ENCODE peak calls at places on chromosomes 1 and 21, in ten cellular contexts. G is A549, N is H54, R is stomach, I is K562, K is NB4, P is heart left ventricle, W is right lobe of liver, Q is endothelial cell of umbilical vein, Z is IMR-90. O is an unnamed sample.

GRCh38 chr1:17307946-17308345 is at the start of gene PADI4:
- DNase-seq in G (no peak), N (peak; percentile 15), R (no peak), I (peak; percentile 82), K (peak; percentile 75), P (no peak), W (no peak), Q (no peak), Z (no peak), O (peak; percentile 90)

GRCh38 chr1:198496216-198497143 is 44.0 kb downstream of the ATP6V1G3 start:
- DNase-seq in G (no peak), N (no peak), R (no peak), I (no peak), K (no peak), P (no peak), W (no peak), Q (peak; percentile 2), Z (peak; percentile 81), O (no peak)

GRCh38 chr1:160258177-160258798 is 4.1 kb downstream of the DCAF8 start:
- DNase-seq in G (no peak), N (no peak), R (no peak), I (no peak), K (no peak), P (no peak), W (no peak), Q (no peak), Z (no peak), O (no peak)

GRCh38 chr1:16212251-16212961 is at the start of gene ARHGEF19:
- DNase-seq in G (no peak), N (no peak), R (peak; percentile 80), I (no peak), K (no peak), P (no peak), W (peak; percentile 43), Q (no peak), Z (no peak), O (no peak)

GRCh38 chr1:91793877-91794276 is 92.1 kb downstream of the TGFBR3 start:
- DNase-seq in G (no peak), N (no peak), R (no peak), I (no peak), K (no peak), P (no peak), W (no peak), Q (no peak), Z (no peak), O (no peak)

GRCh38 chr1:24152631-24153494 is 9.9 kb upstream of the IL22RA1 start:
- DNase-seq in G (no peak), N (no peak), R (no peak), I (no peak), K (no peak), P (no peak), W (peak; percentile 40), Q (no peak), Z (no peak), O (no peak)

GRCh38 chr1:151143057-151143435 is 3.4 kb downstream of the SEMA6C start:
- DNase-seq in G (no peak), N (no peak), R (no peak), I (peak; percentile 46), K (no peak), P (no peak), W (no peak), Q (no peak), Z (no peak), O (no peak)

GRCh38 chr1:226457307-226457712 is 49.4 kb upstream of the PARP1 start:
- DNase-seq in G (peak; percentile 9), N (no peak), R (no peak), I (peak; percentile 38), K (peak; percentile 48), P (no peak), W (no peak), Q (peak; percentile 16), Z (no peak), O (peak; percentile 75)

GRCh38 chr1:90719321-90720136 is 2.4 kb upstream of the BARHL2 start:
- DNase-seq in G (no peak), N (no peak), R (no peak), I (no peak), K (no peak), P (no peak), W (no peak), Q (no peak), Z (no peak), O (no peak)

GRCh38 chr1:32361674-32362473 is 411 bp downstream of the FAM229A start:
- DNase-seq in G (no peak), N (no peak), R (peak; percentile 49), I (no peak), K (no peak), P (peak; percentile 79), W (peak; percentile 67), Q (peak; percentile 41), Z (no peak), O (peak; percentile 83)
- TF ChIP-seq POLR2A in G (no peak), N (no peak), R (no peak), I (no peak), K (no peak), P (no peak), W (no peak), Q (peak; percentile 60), Z (no peak), O (no peak)

GRCh38 chr21:41582866-41583265 is 74.9 kb upstream of the TMPRSS2 start:
- DNase-seq in G (no peak), N (no peak), R (peak; percentile 23), I (no peak), K (no peak), P (no peak), W (no peak), Q (no peak), Z (no peak), O (no peak)

GRCh38 chr21:41579692-41580091 is 71.7 kb upstream of the TMPRSS2 start:
- DNase-seq in G (no peak), N (no peak), R (no peak), I (no peak), K (no peak), P (no peak), W (no peak), Q (no peak), Z (no peak), O (no peak)

GRCh38 chr21:41582298-41582840 is 74.4 kb upstream of the TMPRSS2 start:
- DNase-seq in G (no peak), N (no peak), R (peak; percentile 23), I (no peak), K (no peak), P (no peak), W (no peak), Q (no peak), Z (no peak), O (no peak)

GRCh38 chr21:41581592-41582228 is 73.8 kb upstream of the TMPRSS2 start:
- DNase-seq in G (no peak), N (no peak), R (peak; percentile 24), I (no peak), K (no peak), P (no peak), W (no peak), Q (no peak), Z (no peak), O (no peak)

GRCh38 chr21:41580758-41581554 is 73.0 kb upstream of the TMPRSS2 start:
- DNase-seq in G (no peak), N (no peak), R (peak; percentile 25), I (no peak), K (no peak), P (no peak), W (no peak), Q (no peak), Z (no peak), O (no peak)
- TF ChIP-seq POLR2A in G (no peak), N (no peak), R (no peak), I (no peak), K (no peak), P (no peak), W (no peak), Q (no peak), Z (no peak), O (no peak)

GRCh38 chr1:183023146-183023600 is at the start of gene LAMC1:
- DNase-seq in G (peak; percentile 88), N (peak; percentile 72), R (peak; percentile 61), I (peak; percentile 63), K (peak; percentile 89), P (peak; percentile 87), W (peak; percentile 66), Q (peak; percentile 80), Z (peak; percentile 80), O (peak; percentile 87)

GRCh38 chr1:183023601-183024351 is 556 bp downstream of the LAMC1 start:
- DNase-seq in G (peak; percentile 86), N (peak; percentile 31), R (peak; percentile 85), I (peak; percentile 32), K (peak; percentile 74), P (peak; percentile 80), W (peak; percentile 89), Q (peak; percentile 78), Z (peak; percentile 47), O (peak; percentile 91)

GRCh38 chr1:183021405-183022201 is 1.6 kb upstream of the LAMC1 start:
- DNase-seq in G (no peak), N (no peak), R (no peak), I (no peak), K (no peak), P (no peak), W (no peak), Q (no peak), Z (no peak), O (no peak)

GRCh38 chr1:183024352-183025337 is 1.4 kb downstream of the LAMC1 start:
- DNase-seq in G (no peak), N (no peak), R (no peak), I (no peak), K (peak; percentile 56), P (no peak), W (no peak), Q (peak; percentile 59), Z (no peak), O (no peak)

GRCh38 chr1:183022202-183023145 is 746 bp upstream of the LAMC1 start:
- DNase-seq in G (peak; percentile 90), N (peak; percentile 73), R (peak; percentile 82), I (peak; percentile 44), K (peak; percentile 79), P (peak; percentile 83), W (peak; percentile 77), Q (peak; percentile 99), Z (peak; percentile 98), O (peak; percentile 86)
- TF ChIP-seq POLR2A in G (peak; percentile 78), N (peak; percentile 17), R (no peak), I (no peak), K (no peak), P (peak; percentile 45), W (peak; percentile 84), Q (peak; percentile 74), Z (peak; percentile 94), O (no peak)

DNA sequence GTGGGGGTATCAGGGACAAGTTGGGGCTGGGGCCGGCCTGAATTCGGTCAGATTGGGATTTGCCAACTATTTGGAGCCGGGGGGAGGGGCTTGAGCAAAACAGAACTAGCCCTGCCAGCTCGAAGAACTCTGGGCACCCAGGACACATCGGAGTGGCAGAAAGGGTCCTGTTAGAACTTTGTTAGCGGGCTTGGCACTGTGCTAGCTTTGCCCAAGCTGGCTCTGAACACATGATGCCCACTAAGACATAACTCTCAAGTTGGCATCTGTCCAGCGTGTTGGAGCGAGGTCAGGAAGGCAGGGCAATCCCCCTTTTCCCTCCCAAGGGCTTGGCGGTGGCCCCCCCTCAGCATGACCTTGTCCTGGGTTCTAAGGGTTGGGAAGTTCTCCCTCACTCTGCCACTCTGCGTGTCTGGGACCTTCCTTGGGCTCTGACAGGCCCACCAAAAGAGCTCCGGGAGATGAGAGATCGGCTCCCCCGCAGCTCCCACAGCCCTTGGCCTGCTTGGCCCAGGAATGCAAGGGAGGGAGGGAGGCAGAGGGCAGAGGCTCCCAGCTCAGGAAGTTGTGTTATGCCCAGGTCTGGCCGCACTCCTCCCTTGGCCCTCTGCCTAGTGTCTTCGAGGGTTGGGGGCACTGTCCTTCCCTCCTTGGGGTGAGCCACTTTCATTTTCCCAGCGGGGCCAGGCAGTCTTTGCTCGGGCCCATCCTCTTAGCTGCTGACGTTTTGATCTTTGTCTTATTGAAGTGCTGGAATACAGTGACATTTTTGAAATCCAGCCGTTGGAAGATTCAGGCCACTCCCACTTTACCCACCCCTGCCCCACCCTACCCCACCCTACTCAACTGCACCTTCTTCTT is 1.2 kb downstream of the LMNA start:
- DNase-seq in G (peak; percentile 64), N (peak; percentile 55), R (peak; percentile 62), I (peak; percentile 55), K (peak; percentile 56), P (peak; percentile 76), W (peak; percentile 81), Q (peak; percentile 61), Z (peak; percentile 65), O (no peak)
- TF ChIP-seq POLR2A in G (no peak), N (peak; percentile 43), R (no peak), I (peak; percentile 18), K (no peak), P (no peak), W (peak; percentile 53), Q (peak; percentile 77), Z (peak; percentile 74), O (no peak)